ENCODE peak calls at places on chromosomes 5 and 9, in four cellular contexts. Z, A, F and U are unnamed samples.

GRCh38 chr5:179437341-179438001 is 92.2 kb upstream of the ADAMTS2 start:
- DNase-seq in A (no peak), F (no peak), Z (no peak), U (no peak)

GRCh38 chr9:84101892-84102632 is 121.5 kb downstream of the RMI1 start:
- DNase-seq in A (no peak), Z (no peak), F (no peak), U (no peak)

GRCh38 chr5:112555197-112555596 is 136.1 kb upstream of the EPB41L4A start:
- DNase-seq in Z (no peak), A (no peak), F (no peak), U (no peak)

GRCh38 chr5:148998174-148998797 is 64.6 kb downstream of the SH3TC2 start:
- DNase-seq in A (peak; percentile 63), F (peak; percentile 60), Z (peak; percentile 38), U (peak; percentile 16)

GRCh38 chr9:7121664-7122063 is 363.9 kb downstream of the KDM4C start:
- DNase-seq in F (no peak), A (no peak), Z (no peak), U (no peak)

GRCh38 chr5:80959768-80960442 is at the start of gene RASGRF2:
- DNase-seq in F (no peak), A (no peak), Z (peak; percentile 76), U (no peak)

GRCh38 chr5:142823176-142823575 is 53.0 kb downstream of the ARHGAP26 start:
- DNase-seq in Z (no peak), F (no peak), A (no peak), U (no peak)

GRCh38 chr5:143860211-143860610 is 48.2 kb downstream of the HMHB1 start:
- DNase-seq in F (no peak), Z (peak; percentile 25), A (no peak), U (no peak)

GRCh38 chr5:66680227-66680626 is 84.0 kb downstream of the MAST4 start:
- DNase-seq in Z (no peak), A (no peak), F (no peak), U (no peak)

GRCh38 chr5:126848253-126848652 is 71.3 kb downstream of the LMNB1 start:
- DNase-seq in F (no peak), A (no peak), Z (no peak), U (no peak)

GRCh38 chr9:88590558-88591146 is 55.7 kb downstream of the NXNL2 start:
- DNase-seq in F (no peak), A (no peak), Z (peak; percentile 6), U (no peak)

GRCh38 chr5:761854-762685 is 22.5 kb downstream of the ZDHHC11B start:
- DNase-seq in A (no peak), F (no peak), Z (no peak), U (no peak)

GRCh38 chr9:83327323-83327722 is 210.9 kb downstream of the FRMD3 start:
- DNase-seq in F (no peak), Z (peak; percentile 56), A (no peak), U (no peak)

GRCh38 chr9:86263876-86264275 is 4.4 kb upstream of the C9orf153 start:
- DNase-seq in Z (no peak), F (no peak), A (no peak), U (no peak)

GRCh38 chr9:136590788-136591187 is 44.9 kb upstream of the NOTCH1 start:
- DNase-seq in A (no peak), Z (no peak), F (no peak), U (peak; percentile 47)

GRCh38 chr5:42579320-42579719 is 156.1 kb downstream of the GHR start:
- DNase-seq in A (no peak), F (no peak), Z (no peak), U (no peak)

GRCh38 chr5:66741394-66741793 is 145.2 kb downstream of the MAST4 start:
- DNase-seq in A (no peak), F (no peak), Z (peak; percentile 77), U (no peak)

GRCh38 chr5:1028481-1029269 is 20.1 kb downstream of the NKD2 start:
- DNase-seq in F (no peak), Z (no peak), A (no peak), U (no peak)

GRCh38 chr9:27489087-27489876 is 34.8 kb upstream of the IFNK start:
- DNase-seq in A (no peak), F (no peak), Z (no peak), U (no peak)

GRCh38 chr5:167320019-167320418 is 971.4 kb upstream of the WWC1 start:
- DNase-seq in F (no peak), Z (no peak), A (no peak), U (no peak)

GRCh38 chr9:36717276-36717675 is 144.6 kb downstream of the MELK start:
- DNase-seq in A (no peak), F (no peak), Z (no peak), U (no peak)

GRCh38 chr5:684771-685216 is 8.4 kb downstream of the TPPP start:
- DNase-seq in A (no peak), Z (no peak), F (no peak), U (no peak)

GRCh38 chr5:57174128-57174849 is 430 bp downstream of the GPBP1 start:
- DNase-seq in Z (no peak), F (no peak), A (no peak), U (no peak)

GRCh38 chr9:2655411-2655901 is 33.9 kb downstream of the VLDLR start:
- DNase-seq in F (peak; percentile 15), A (no peak), Z (no peak), U (no peak)

GRCh38 chr5:125083932-125084331 is 337.5 kb upstream of the ZNF608 start:
- DNase-seq in Z (no peak), F (no peak), A (no peak), U (no peak)

GRCh38 chr9:18459958-18460584 is 13.9 kb upstream of the ADAMTSL1 start:
- DNase-seq in F (no peak), A (no peak), Z (no peak), U (no peak)

GRCh38 chr5:150500328-150500841 is 7.5 kb upstream of the NDST1 start:
- DNase-seq in Z (no peak), A (no peak), F (no peak), U (no peak)

DNA sequence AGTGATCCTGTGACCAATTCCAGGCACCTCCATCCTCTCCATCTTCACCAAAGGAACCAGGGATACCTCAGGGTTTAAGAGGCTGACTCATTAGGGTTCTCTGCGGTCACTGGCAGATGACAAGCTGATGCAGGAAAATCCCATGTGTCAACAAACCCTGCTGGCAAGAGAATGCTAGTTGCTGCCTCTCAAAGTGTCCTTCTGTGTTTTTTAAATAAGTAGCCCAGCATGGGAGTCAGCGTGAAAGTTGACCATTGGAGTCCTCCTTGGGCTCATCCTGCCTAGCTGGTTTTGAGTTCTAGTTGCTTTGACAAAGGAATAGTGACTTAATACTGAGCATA is 200.2 kb downstream of the SLIT3 start:
- DNase-seq in A (no peak), Z (no peak), F (no peak), U (no peak)
- TF ChIP-seq TCF7L2 in A (no peak), Z (no peak), F (no peak), U (no peak)

DNA sequence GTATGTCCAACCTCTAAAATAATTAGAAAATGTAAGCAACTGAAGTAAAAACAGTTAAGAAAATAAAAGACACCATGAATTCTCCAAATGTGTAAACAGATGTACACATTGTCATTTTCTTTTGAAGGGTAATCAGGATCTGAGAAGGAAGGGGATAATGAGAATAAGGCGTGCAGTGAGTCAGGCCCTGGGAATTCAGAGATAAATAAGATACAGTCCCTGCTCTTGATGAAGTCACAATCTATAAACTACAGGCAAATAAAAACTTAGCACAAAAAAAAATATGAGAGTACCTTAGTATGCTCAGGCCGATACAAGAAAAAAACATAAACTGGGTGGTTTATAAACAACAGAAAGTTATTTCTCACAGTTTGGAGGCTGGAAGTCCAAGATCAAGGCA is 315.3 kb downstream of the DNAH5 start:
- DNase-seq in Z (no peak), F (no peak), A (no peak), U (no peak)
- TF ChIP-seq TCF7L2 in Z (no peak), F (no peak), A (no peak), U (no peak)

GRCh38 chr5:172379481-172379880 is 74.8 kb downstream of the SH3PXD2B start:
- DNase-seq in Z (no peak), F (no peak), A (no peak), U (no peak)
- TF ChIP-seq TCF7L2 in Z (no peak), F (no peak), A (no peak), U (no peak)

GRCh38 chr9:137880976-137881530 is 3.5 kb downstream of the CACNA1B start:
- DNase-seq in Z (no peak), A (no peak), F (no peak), U (no peak)

GRCh38 chr9:137878957-137879555 is 1.5 kb downstream of the CACNA1B start:
- DNase-seq in Z (no peak), A (no peak), F (no peak), U (no peak)

GRCh38 chr9:137881591-137882505 is 4.3 kb downstream of the CACNA1B start:
- DNase-seq in A (no peak), Z (no peak), F (no peak), U (no peak)

GRCh38 chr9:137879566-137880150 is 2.1 kb downstream of the CACNA1B start:
- DNase-seq in A (no peak), Z (no peak), F (no peak), U (no peak)

DNA sequence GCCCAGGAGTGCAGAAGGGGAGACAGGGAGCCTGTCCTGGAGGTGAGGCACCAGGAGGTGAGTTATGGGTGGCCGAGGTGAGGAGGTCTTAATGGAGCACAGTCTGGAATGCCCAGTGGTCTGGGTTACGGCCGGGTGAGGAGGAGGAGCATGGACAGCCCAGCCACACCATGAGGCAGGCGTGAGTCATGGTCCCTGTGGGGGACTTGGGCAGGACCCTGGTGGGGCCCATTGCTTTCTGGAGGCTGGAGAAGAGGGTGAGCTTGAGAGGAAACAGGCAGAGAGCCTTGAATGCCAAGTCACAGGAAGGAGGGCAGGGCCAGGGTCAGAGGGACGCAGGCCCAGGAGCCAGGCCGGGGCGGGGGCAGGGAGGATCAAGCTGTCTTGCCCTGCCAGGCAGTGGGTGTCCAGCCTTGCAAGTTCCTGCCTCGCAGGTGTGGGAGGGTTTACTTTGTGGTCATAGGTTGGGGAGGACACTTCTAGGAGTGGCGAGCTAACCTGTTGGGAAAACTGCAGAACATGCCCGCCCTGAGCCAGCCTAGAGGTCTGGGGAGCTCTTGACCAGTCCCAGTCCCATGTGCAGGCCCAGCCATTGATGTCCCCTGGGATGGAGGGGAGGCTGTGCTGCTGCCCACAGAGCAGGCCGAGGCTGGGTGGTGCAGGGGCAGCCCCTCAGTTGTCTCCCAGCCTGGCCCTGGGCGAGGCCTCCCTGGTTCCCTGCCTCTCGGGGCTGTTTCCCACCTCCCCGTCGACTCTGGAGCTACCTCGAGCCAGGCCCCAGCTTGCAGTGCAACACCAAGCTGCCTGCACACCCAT is 2.8 kb downstream of the CACNA1B start:
- DNase-seq in F (no peak), Z (no peak), A (no peak), U (no peak)
- TF ChIP-seq TCF7L2 in F (no peak), Z (no peak), A (no peak), U (no peak)